ENCODE peak calls at places on chromosomes 5 and 9, in nine cellular contexts. One of them, this sample, is unnamed.

GRCh38 chr9:123929870-123930831 is at the start of gene DENND1A:
- DNase-seq in posterior vena cava: peak; percentile 97
- DNase-seq in adipocyte: peak; percentile 95
- DNase-seq in KG1: peak; percentile 81
- DNase-seq in NCI-H1694 treated with DMSO at 0.1 percent for 48 hours: peak; percentile 63
- DNase-seq in right cardiac atrium: peak; percentile 94
- DNase-seq in iPS-NIHi11: peak; percentile 99
- DNase-seq in SK-MEL-5: peak; percentile 86
- DNase-seq in MM.1S: peak; percentile 92
- DNase-seq in this sample: peak; percentile 83

GRCh38 chr9:121822093-121823085 is 171.0 kb downstream of the DAB2IP start:
- DNase-seq in MM.1S: no peak
- DNase-seq in posterior vena cava: peak; percentile 58
- DNase-seq in adipocyte: no peak
- DNase-seq in SK-MEL-5: no peak
- DNase-seq in KG1: no peak
- DNase-seq in right cardiac atrium: no peak
- DNase-seq in NCI-H1694 treated with DMSO at 0.1 percent for 48 hours: peak; percentile 57
- DNase-seq in iPS-NIHi11: no peak
- DNase-seq in this sample: peak; percentile 84

GRCh38 chr5:13478831-13479465 is 465.5 kb downstream of the DNAH5 start:
- DNase-seq in adipocyte: peak; percentile 31
- DNase-seq in SK-MEL-5: peak; percentile 81
- DNase-seq in KG1: peak; percentile 20
- DNase-seq in MM.1S: peak; percentile 54
- DNase-seq in iPS-NIHi11: peak; percentile 70
- DNase-seq in posterior vena cava: no peak
- DNase-seq in right cardiac atrium: no peak
- DNase-seq in NCI-H1694 treated with DMSO at 0.1 percent for 48 hours: peak; percentile 58
- DNase-seq in this sample: no peak

GRCh38 chr5:181035991-181036815 is 3.9 kb upstream of the BTNL9 start:
- DNase-seq in right cardiac atrium: no peak
- DNase-seq in SK-MEL-5: peak; percentile 67
- DNase-seq in adipocyte: no peak
- DNase-seq in MM.1S: no peak
- DNase-seq in NCI-H1694 treated with DMSO at 0.1 percent for 48 hours: no peak
- DNase-seq in KG1: no peak
- DNase-seq in posterior vena cava: peak; percentile 57
- DNase-seq in iPS-NIHi11: no peak
- DNase-seq in this sample: no peak

GRCh38 chr5:68319316-68320093 is 103.9 kb downstream of the PIK3R1 start:
- DNase-seq in KG1: no peak
- DNase-seq in SK-MEL-5: no peak
- DNase-seq in adipocyte: peak; percentile 58
- DNase-seq in MM.1S: no peak
- DNase-seq in iPS-NIHi11: no peak
- DNase-seq in NCI-H1694 treated with DMSO at 0.1 percent for 48 hours: no peak
- DNase-seq in right cardiac atrium: no peak
- DNase-seq in posterior vena cava: no peak
- DNase-seq in this sample: no peak

GRCh38 chr9:112846528-112847488 is 43.9 kb downstream of the SLC46A2 start:
- DNase-seq in right cardiac atrium: no peak
- DNase-seq in SK-MEL-5: no peak
- DNase-seq in adipocyte: no peak
- DNase-seq in posterior vena cava: no peak
- DNase-seq in iPS-NIHi11: no peak
- DNase-seq in NCI-H1694 treated with DMSO at 0.1 percent for 48 hours: no peak
- DNase-seq in KG1: no peak
- DNase-seq in MM.1S: no peak
- DNase-seq in this sample: no peak

GRCh38 chr5:174159327-174160247 is 114.1 kb downstream of the NSG2 start:
- DNase-seq in MM.1S: no peak
- DNase-seq in right cardiac atrium: peak; percentile 15
- DNase-seq in KG1: no peak
- DNase-seq in iPS-NIHi11: no peak
- DNase-seq in posterior vena cava: peak; percentile 83
- DNase-seq in adipocyte: peak; percentile 1
- DNase-seq in NCI-H1694 treated with DMSO at 0.1 percent for 48 hours: no peak
- DNase-seq in SK-MEL-5: no peak
- DNase-seq in this sample: no peak

GRCh38 chr5:14407746-14408175 is 173.8 kb upstream of the OTULINL start:
- DNase-seq in adipocyte: no peak
- DNase-seq in MM.1S: no peak
- DNase-seq in KG1: no peak
- DNase-seq in right cardiac atrium: no peak
- DNase-seq in posterior vena cava: no peak
- DNase-seq in iPS-NIHi11: no peak
- DNase-seq in SK-MEL-5: no peak
- DNase-seq in NCI-H1694 treated with DMSO at 0.1 percent for 48 hours: no peak
- DNase-seq in this sample: no peak

GRCh38 chr5:93257616-93258015 is 323.4 kb downstream of the NR2F1-AS1 start:
- DNase-seq in MM.1S: no peak
- DNase-seq in KG1: no peak
- DNase-seq in adipocyte: no peak
- DNase-seq in NCI-H1694 treated with DMSO at 0.1 percent for 48 hours: no peak
- DNase-seq in iPS-NIHi11: no peak
- DNase-seq in right cardiac atrium: no peak
- DNase-seq in posterior vena cava: no peak
- DNase-seq in SK-MEL-5: no peak
- DNase-seq in this sample: no peak